ENCODE peak calls at places on chromosomes 12 and 14, in seven cellular contexts. M is hepatocyte; Z is fibroblast of lung; X is heart right ventricle; B is transverse colon; Q is brain microvascular endothelial cell; D is CD8-positive, alpha-beta T cell. P is an unnamed sample.

GRCh38 chr14:101502761-101503392 is 58.4 kb upstream of the DIO3 start:
- DNase-seq in M (no peak), Z (no peak), X (no peak), B (no peak), Q (no peak), D (no peak), P (peak; percentile 57)

GRCh38 chr12:75717902-75718301 is 206.5 kb upstream of the KRR1 start:
- DNase-seq in M (no peak), Z (no peak), X (no peak), B (no peak), Q (no peak), D (no peak), P (no peak)

GRCh38 chr12:86787419-86787818 is 531.2 kb upstream of the MGAT4C start:
- DNase-seq in M (no peak), Z (peak; percentile 4), X (no peak), B (no peak), Q (no peak), D (no peak), P (no peak)

GRCh38 chr12:75945581-75945980 is 86.0 kb downstream of the PHLDA1 start:
- DNase-seq in M (no peak), Z (peak; percentile 26), X (no peak), B (no peak), Q (peak; percentile 31), D (no peak), P (no peak)

GRCh38 chr14:71155743-71156142 is 248.5 kb downstream of the PCNX1 start:
- DNase-seq in M (no peak), Z (no peak), X (no peak), B (no peak), Q (no peak), D (no peak), P (no peak)

GRCh38 chr12:91778091-91778819 is 367.4 kb downstream of the BTG1 start:
- DNase-seq in M (peak; percentile 8), Z (peak; percentile 30), X (no peak), B (no peak), Q (no peak), D (no peak), P (no peak)

GRCh38 chr14:68671899-68672298 is 121.0 kb downstream of the ZFP36L1 start:
- DNase-seq in M (no peak), Z (no peak), X (no peak), B (no peak), Q (no peak), D (no peak), P (no peak)

GRCh38 chr14:99168330-99168729 is 103.7 kb downstream of the BCL11B start:
- DNase-seq in M (no peak), Z (no peak), X (no peak), B (no peak), Q (no peak), D (no peak), P (peak; percentile 18)

GRCh38 chr12:32270818-32271710 is 128.3 kb upstream of the FGD4 start:
- DNase-seq in M (peak; percentile 44), Z (peak; percentile 77), X (no peak), B (no peak), Q (peak; percentile 42), D (no peak), P (no peak)

GRCh38 chr14:100679707-100680438 is 46.8 kb upstream of the DLK1 start:
- DNase-seq in M (peak; percentile 90), Z (peak; percentile 90), X (peak; percentile 54), B (no peak), Q (peak; percentile 83), D (no peak), P (no peak)

GRCh38 chr14:43341921-43342320 is 1165.2 kb downstream of the FSCB start:
- DNase-seq in M (no peak), Z (no peak), X (no peak), B (no peak), Q (no peak), D (no peak), P (no peak)

GRCh38 chr12:93624595-93625294 is 52.3 kb downstream of the SOCS2 start:
- DNase-seq in M (peak; percentile 46), Z (peak; percentile 96), X (no peak), B (no peak), Q (peak; percentile 89), D (no peak), P (no peak)

GRCh38 chr12:26402648-26403047 is 207.3 kb downstream of the SSPN start:
- DNase-seq in M (peak; percentile 27), Z (peak; percentile 9), X (no peak), B (peak; percentile 46), Q (no peak), D (no peak), P (no peak)

GRCh38 chr14:71541973-71542730 is 390.1 kb upstream of the RGS6 start:
- DNase-seq in M (no peak), Z (no peak), X (no peak), B (no peak), Q (no peak), D (no peak), P (no peak)

GRCh38 chr14:22304324-22304723 is 284.7 kb downstream of the DAD1 start:
- DNase-seq in M (no peak), Z (no peak), X (no peak), B (no peak), Q (no peak), D (no peak), P (no peak)

GRCh38 chr14:37202265-37202664 is 4.5 kb downstream of the MIPOL1 start:
- DNase-seq in M (no peak), Z (peak; percentile 45), X (no peak), B (no peak), Q (peak; percentile 7), D (no peak), P (no peak)

GRCh38 chr14:64636208-64636979 is 67.8 kb upstream of the PLEKHG3 start:
- DNase-seq in M (peak; percentile 85), Z (peak; percentile 36), X (peak; percentile 66), B (peak; percentile 85), Q (peak; percentile 41), D (peak; percentile 58), P (peak; percentile 51)

GRCh38 chr12:96861656-96862055 is 45.4 kb upstream of the NEDD1 start:
- DNase-seq in M (no peak), Z (peak; percentile 72), X (no peak), B (no peak), Q (peak; percentile 20), D (no peak), P (no peak)

GRCh38 chr12:11787921-11788849 is 138.7 kb downstream of the ETV6 start:
- DNase-seq in M (no peak), Z (no peak), X (no peak), B (no peak), Q (no peak), D (no peak), P (no peak)

GRCh38 chr14:103070971-103071542 is 13.0 kb upstream of the LBHD2 start:
- DNase-seq in M (no peak), Z (no peak), X (no peak), B (peak; percentile 56), Q (no peak), D (no peak), P (no peak)

GRCh38 chr12:25702553-25702952 is 149.5 kb upstream of the LMNTD1 start:
- DNase-seq in M (no peak), Z (no peak), X (no peak), B (no peak), Q (no peak), D (no peak), P (no peak)

GRCh38 chr12:107594995-107595394 is 90.6 kb upstream of the PWP1 start:
- DNase-seq in M (no peak), Z (peak; percentile 67), X (no peak), B (no peak), Q (peak; percentile 16), D (no peak), P (no peak)

GRCh38 chr14:50718949-50719348 is 50.8 kb upstream of the SAV1 start:
- DNase-seq in M (no peak), Z (no peak), X (no peak), B (no peak), Q (no peak), D (no peak), P (no peak)

GRCh38 chr14:50719911-50720759 is 52.0 kb upstream of the SAV1 start:
- DNase-seq in M (no peak), Z (peak; percentile 44), X (no peak), B (no peak), Q (no peak), D (no peak), P (no peak)

GRCh38 chr14:50711043-50711442 is 42.9 kb upstream of the SAV1 start:
- DNase-seq in M (no peak), Z (no peak), X (no peak), B (no peak), Q (no peak), D (no peak), P (no peak)

GRCh38 chr14:50717826-50718225 is 49.7 kb upstream of the SAV1 start:
- DNase-seq in M (no peak), Z (no peak), X (no peak), B (no peak), Q (no peak), D (no peak), P (no peak)

GRCh38 chr14:50714452-50715073 is 46.5 kb upstream of the SAV1 start:
- DNase-seq in M (peak; percentile 39), Z (peak; percentile 27), X (no peak), B (no peak), Q (peak; percentile 41), D (no peak), P (no peak)
- H3K4me3 ChIP-seq in M (no peak overlapping the region), Z (no peak overlapping the region), X (no peak overlapping the region), B (no peak overlapping the region), Q (no peak overlapping the region), D (no peak overlapping the region), P (no peak overlapping the region)

DNA sequence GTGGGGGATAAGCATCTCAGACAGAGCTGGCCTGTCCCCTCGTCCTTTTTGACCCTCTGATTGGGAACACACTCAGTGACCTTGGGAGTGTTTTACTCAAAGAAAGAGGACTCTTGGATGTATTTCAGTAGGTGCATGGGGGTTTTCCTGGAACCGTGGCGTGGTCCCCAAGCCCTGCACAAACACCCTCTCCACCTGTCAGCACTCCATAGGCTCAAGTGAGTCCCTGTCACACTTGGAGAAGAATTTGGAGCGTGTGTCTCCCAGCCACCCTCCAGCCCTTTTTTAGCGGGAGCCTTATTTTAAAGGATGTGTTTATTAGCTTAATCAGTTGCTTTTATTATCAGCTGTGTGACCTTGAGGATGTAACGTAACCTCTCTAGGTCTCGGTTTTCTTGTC is 37.3 kb upstream of the TBX3 start:
- DNase-seq in M (no peak), Z (no peak), X (no peak), B (no peak), Q (no peak), D (no peak), P (no peak)
- H3K4me3 ChIP-seq in M (no peak overlapping the region), Z (no peak overlapping the region), X (no peak overlapping the region), B (no peak overlapping the region), Q (no peak overlapping the region), D (no peak overlapping the region), P (no peak overlapping the region)

GRCh38 chr12:108717243-108717642 is 14.1 kb downstream of the CORO1C start:
- DNase-seq in M (no peak), Z (no peak), X (no peak), B (no peak), Q (no peak), D (no peak), P (no peak)
- H3K4me3 ChIP-seq in M (no peak overlapping the region), Z (no peak overlapping the region), X (no peak overlapping the region), B (no peak overlapping the region), Q (no peak overlapping the region), D (no peak overlapping the region), P (no peak overlapping the region)

DNA sequence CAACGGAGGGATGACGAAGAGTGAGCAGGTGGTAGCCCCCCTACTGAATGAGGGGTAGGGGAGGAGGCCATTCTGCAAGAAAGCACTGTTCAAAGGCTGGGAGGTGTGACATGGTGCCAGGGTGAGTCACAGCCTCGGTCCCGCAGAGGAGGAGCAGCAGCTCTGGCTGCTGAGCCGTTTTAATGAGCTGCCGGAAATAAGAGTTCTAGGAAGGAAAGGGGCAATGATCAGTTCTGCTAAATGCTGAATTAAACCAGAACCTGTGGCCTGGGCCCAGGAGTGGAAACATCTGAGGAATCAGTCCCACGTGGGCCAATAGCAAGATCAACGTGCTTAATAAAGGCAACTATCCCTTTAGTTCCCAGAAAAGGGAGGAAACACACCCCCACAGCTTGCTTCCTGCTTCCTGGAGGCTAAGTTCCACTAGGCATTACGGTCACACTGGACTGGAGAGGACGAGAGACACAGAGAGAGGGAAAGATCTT is 3.6 kb downstream of the ABCD4 start:
- DNase-seq in M (no peak), Z (peak; percentile 70), X (no peak), B (no peak), Q (peak; percentile 34), D (no peak), P (no peak)
- H3K4me3 ChIP-seq in M (no peak overlapping the region), Z (no peak overlapping the region), X (no peak overlapping the region), B (no peak overlapping the region), Q (no peak overlapping the region), D (no peak overlapping the region), P (no peak overlapping the region)